ENCODE peak calls at places on chromosomes 16 and 17, in ten cellular contexts. G, D, E, B, L, K, S, C, P and F are unnamed samples.
A peak's percentile ranks its signal among the peaks of the same experiment; 100 is the strongest.

GRCh38 chr16:7227193-7227825 is 105.3 kb upstream of the RBFOX1 start:
- DNase-seq in L (no peak), C (no peak), G (no peak), E (no peak), B (no peak), P (no peak), D (no peak), K (no peak), S (no peak), F (no peak)

GRCh38 chr16:12452549-12452948 is 351.1 kb downstream of the CPPED1 start:
- DNase-seq in K (peak; percentile 17), P (no peak), S (no peak), D (no peak), E (no peak), L (no peak), G (peak; percentile 11), C (no peak), B (no peak), F (no peak)

GRCh38 chr16:25006504-25007055 is 8.6 kb downstream of the ARHGAP17 start:
- DNase-seq in P (peak; percentile 78), B (no peak), L (no peak), K (no peak), D (no peak), S (no peak), G (peak; percentile 73), E (no peak), C (peak; percentile 80), F (no peak)

GRCh38 chr16:89052824-89053724 is 40.6 kb upstream of the ACSF3 start:
- DNase-seq in S (no peak), D (no peak), P (peak; percentile 20), G (peak; percentile 61), K (no peak), B (no peak), C (peak; percentile 6), E (no peak), L (peak; percentile 76), F (peak; percentile 65)

GRCh38 chr17:43908111-43908721 is 880 bp upstream of the MPP2 start:
- DNase-seq in C (peak; percentile 83), B (peak; percentile 69), S (peak; percentile 40), K (peak; percentile 93), G (peak; percentile 73), L (peak; percentile 56), E (peak; percentile 61), P (no peak), D (peak; percentile 61), F (peak; percentile 90)

GRCh38 chr16:606656-607307 is 16.9 kb downstream of the RAB40C start:
- DNase-seq in P (no peak), L (no peak), S (no peak), E (no peak), K (no peak), D (no peak), B (no peak), C (no peak), G (no peak), F (no peak)

GRCh38 chr17:32870969-32871368 is 6.0 kb downstream of the MYO1D start:
- DNase-seq in P (no peak), D (no peak), S (no peak), G (no peak), B (no peak), E (no peak), C (peak; percentile 4), K (no peak), L (no peak), F (no peak)

GRCh38 chr17:73657473-73658116 is 13.3 kb upstream of the SDK2 start:
- DNase-seq in G (peak; percentile 68), B (peak; percentile 52), L (peak; percentile 72), S (no peak), C (no peak), P (peak; percentile 53), E (peak; percentile 73), K (no peak), D (no peak), F (peak; percentile 47)

GRCh38 chr17:48614904-48615211 is 234 bp downstream of the HOXB8 start:
- DNase-seq in P (no peak), L (peak; percentile 39), E (no peak), C (no peak), S (no peak), B (no peak), D (no peak), K (no peak), G (no peak), F (no peak)

GRCh38 chr17:57862990-57863667 is 13.3 kb upstream of the MRPS23 start:
- DNase-seq in G (no peak), S (no peak), E (no peak), P (peak; percentile 94), D (peak; percentile 11), C (no peak), B (no peak), L (no peak), K (no peak), F (no peak)

GRCh38 chr16:8678068-8678927 is 3.9 kb downstream of the ABAT start:
- DNase-seq in K (no peak), B (no peak), S (no peak), D (no peak), P (peak; percentile 100), L (peak; percentile 37), G (no peak), E (no peak), C (peak; percentile 62), F (no peak)

GRCh38 chr16:17273142-17273561 is 197.6 kb downstream of the XYLT1 start:
- DNase-seq in S (no peak), C (peak; percentile 93), K (no peak), E (no peak), G (peak; percentile 74), L (peak; percentile 48), P (peak; percentile 35), B (no peak), D (no peak), F (no peak)

DNA sequence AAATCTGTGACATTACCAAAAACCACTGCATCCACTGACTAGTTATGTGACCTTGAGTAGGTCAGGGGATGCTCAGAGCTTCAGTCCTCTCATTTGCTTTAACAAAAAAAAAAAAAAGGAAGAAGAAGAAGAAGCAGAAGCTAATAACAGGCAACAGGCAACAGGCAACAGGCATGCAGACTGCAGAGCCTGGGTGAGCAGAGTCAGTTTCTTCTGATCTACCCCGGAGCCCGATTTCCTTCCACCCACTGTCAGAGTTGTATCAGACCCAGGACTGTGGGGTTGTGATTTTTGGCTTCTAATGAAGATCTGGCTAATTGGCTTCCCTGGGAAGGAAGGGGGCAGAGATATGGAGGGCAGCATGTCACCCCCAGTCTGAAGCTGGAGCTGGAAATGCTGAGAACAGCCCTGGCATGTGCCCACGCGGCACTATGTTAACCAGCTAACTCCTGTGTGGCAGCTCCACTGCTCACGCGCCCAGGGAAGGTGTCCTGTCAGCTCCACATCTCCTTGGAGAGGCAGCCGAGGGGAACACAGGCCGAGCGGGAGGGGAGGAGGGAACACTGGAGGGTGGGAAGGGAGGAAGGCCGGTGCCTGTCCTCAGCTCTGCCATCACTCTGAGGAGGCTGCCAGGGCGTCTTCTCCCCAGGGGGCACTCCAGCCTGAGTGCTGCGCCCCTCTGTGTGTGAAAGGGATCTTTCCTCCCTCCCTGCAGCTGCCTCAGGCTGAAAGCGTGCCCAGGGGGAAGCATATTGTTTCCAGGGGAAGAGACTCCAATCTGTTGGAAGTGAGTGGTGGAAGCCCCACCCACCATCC is 17.6 kb downstream of the SRCIN1 start:
- DNase-seq in C (no peak), B (no peak), P (no peak), S (no peak), L (no peak), G (no peak), D (no peak), E (no peak), K (no peak), F (no peak)
- H3K4me3 ChIP-seq in C (no peak overlapping the region), B (no peak overlapping the region), P (no peak overlapping the region), S (no peak overlapping the region), L (no peak overlapping the region), G (no peak overlapping the region), D (no peak overlapping the region), E (no peak overlapping the region), K (no peak overlapping the region), F (no peak overlapping the region)

DNA sequence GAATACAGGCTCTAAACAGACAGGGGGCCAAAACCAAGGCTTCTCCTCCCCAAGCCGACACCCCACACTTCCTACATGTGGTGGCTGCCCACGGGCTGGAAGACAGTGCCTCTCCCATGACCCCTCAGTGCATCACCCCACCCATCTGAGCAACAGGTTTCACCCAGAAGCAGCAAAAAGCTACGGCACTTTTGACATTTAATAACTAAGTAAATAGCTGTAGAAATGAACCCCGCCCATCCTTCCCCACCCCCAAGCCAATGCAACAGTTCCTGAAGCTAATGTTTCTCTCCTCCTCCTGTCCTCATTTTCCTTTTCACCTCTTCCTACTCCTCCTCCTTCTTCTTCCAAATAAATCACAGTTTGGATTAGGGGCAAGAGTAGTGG is 9.9 kb upstream of the SOX9 start:
- DNase-seq in S (no peak), K (no peak), L (no peak), C (no peak), P (no peak), G (no peak), B (no peak), E (no peak), D (no peak), F (no peak)
- H3K4me3 ChIP-seq in S (no peak overlapping the region), K (no peak overlapping the region), L (no peak overlapping the region), C (no peak overlapping the region), P (no peak overlapping the region), G (no peak overlapping the region), B (peak overlapping the region; percentile 42), E (no peak overlapping the region), D (no peak overlapping the region), F (no peak overlapping the region)

GRCh38 chr17:28317099-28317964 is 1.7 kb upstream of the TMEM97 start:
- DNase-seq in B (no peak), S (no peak), E (no peak), P (no peak), D (no peak), K (no peak), L (no peak), G (no peak), C (no peak), F (no peak)

GRCh38 chr17:28317965-28318758 is 838 bp upstream of the TMEM97 start:
- DNase-seq in B (no peak), S (no peak), E (no peak), K (no peak), L (no peak), D (no peak), P (no peak), C (no peak), G (no peak), F (no peak)

GRCh38 chr17:28324272-28324745 is 5.3 kb downstream of the TMEM97 start:
- DNase-seq in L (peak; percentile 32), G (no peak), C (no peak), S (no peak), B (no peak), K (peak; percentile 9), D (no peak), E (peak; percentile 47), P (no peak), F (no peak)

GRCh38 chr17:28318759-28319660 is at the start of gene TMEM97:
- DNase-seq in G (peak; percentile 98), B (peak; percentile 96), P (peak; percentile 95), L (peak; percentile 98), C (peak; percentile 96), D (peak; percentile 92), S (peak; percentile 85), K (peak; percentile 99), E (peak; percentile 99), F (peak; percentile 99)

GRCh38 chr17:28320215-28321061 is 1.4 kb downstream of the TMEM97 start:
- DNase-seq in P (no peak), D (no peak), S (no peak), C (no peak), G (no peak), B (no peak), E (no peak), K (no peak), L (no peak), F (no peak)
- H3K4me3 ChIP-seq in P (peak overlapping the region; percentile 76), D (no peak overlapping the region), S (peak overlapping the region; percentile 74), C (peak overlapping the region; percentile 16), G (no peak overlapping the region), B (no peak overlapping the region), E (peak overlapping the region; percentile 14), K (no peak overlapping the region), L (peak overlapping the region; percentile 73), F (no peak overlapping the region)

GRCh38 chr16:55437627-55438026 is 41.4 kb upstream of the MMP2 start:
- DNase-seq in D (no peak), L (no peak), C (peak; percentile 77), P (no peak), K (no peak), G (no peak), B (no peak), S (no peak), E (no peak), F (no peak)
- H3K4me3 ChIP-seq in D (no peak overlapping the region), L (no peak overlapping the region), C (no peak overlapping the region), P (no peak overlapping the region), K (no peak overlapping the region), G (no peak overlapping the region), B (no peak overlapping the region), S (no peak overlapping the region), E (no peak overlapping the region), F (no peak overlapping the region)